ENCODE peak calls at places on chromosomes 16 and 17, in eight cellular contexts. V is psoas muscle; I is cardiac fibroblast; L is gastrocnemius medialis; A is CD4-positive, alpha-beta T cell; Z is lung; K is HFFc6; P is lower leg skin. T is an unnamed sample.

GRCh38 chr16:49637511-49637910 is 218.4 kb downstream of the ZNF423 start:
- DNase-seq in K (no peak), I (no peak), A (no peak), P (no peak), V (peak), Z (no peak), L (no peak), T (no peak)

GRCh38 chr17:75261336-75262111 is at the start of the genes GGA3 and MRPS7:
- DNase-seq in V (peak), A (peak), P (peak), K (peak), I (peak), L (peak), Z (peak), T (peak)

GRCh38 chr16:68884867-68885266 is 41.5 kb downstream of the TANGO6 start:
- DNase-seq in P (no peak), K (no peak), Z (no peak), L (no peak), I (no peak), V (no peak), A (no peak), T (no peak)

GRCh38 chr16:47787695-47788094 is 326.6 kb downstream of the PHKB start:
- DNase-seq in Z (no peak), K (no peak), L (no peak), V (no peak), P (no peak), A (no peak), I (peak), T (no peak)

GRCh38 chr17:38967290-38967738 is at the start of gene FBXO47:
- DNase-seq in V (peak), P (peak), L (peak), A (peak), Z (peak), K (no peak), I (peak), T (peak)

GRCh38 chr17:74512624-74513084 is 18.6 kb downstream of the CD300LB start:
- DNase-seq in L (peak), K (peak), P (peak), Z (no peak), A (no peak), I (peak), V (no peak), T (peak)

GRCh38 chr17:83133302-83134121 is 54.1 kb downstream of the METRNL start:
- DNase-seq in V (peak), P (peak), A (no peak), K (peak), L (no peak), Z (no peak), I (no peak), T (no peak)

GRCh38 chr17:63946440-63947363 is 14.6 kb upstream of the CD79B start:
- DNase-seq in L (no peak), V (peak), K (no peak), I (peak), P (no peak), A (peak), Z (peak), T (no peak)

GRCh38 chr16:51071326-51071725 is 79.7 kb downstream of the SALL1 start:
- DNase-seq in Z (no peak), P (peak), V (no peak), K (no peak), L (no peak), I (no peak), A (no peak), T (no peak)

GRCh38 chr16:29961127-29961478 is 776 bp upstream of the TMEM219 start:
- DNase-seq in Z (no peak), P (no peak), A (no peak), K (no peak), I (no peak), V (no peak), L (no peak), T (no peak)

GRCh38 chr17:74101527-74101926 is 102.0 kb upstream of the RPL38 start:
- DNase-seq in I (no peak), V (no peak), K (no peak), Z (no peak), L (no peak), P (no peak), A (no peak), T (no peak)

GRCh38 chr16:29714972-29715371 is 30.8 kb downstream of the C16orf54 start:
- DNase-seq in V (no peak), I (no peak), P (no peak), Z (no peak), A (no peak), L (no peak), K (no peak), T (no peak)

GRCh38 chr17:30112794-30113193 is 3.8 kb upstream of the NSRP1 start:
- DNase-seq in L (no peak), V (no peak), P (no peak), I (no peak), K (no peak), A (no peak), Z (no peak), T (no peak)

GRCh38 chr17:7380855-7381683 is at the start of gene TNK1:
- DNase-seq in L (no peak), I (no peak), K (no peak), P (peak), V (peak), Z (peak), A (no peak), T (no peak)

GRCh38 chr16:79278506-79278905 is 322.0 kb downstream of the MAF start:
- DNase-seq in V (no peak), L (no peak), Z (no peak), P (no peak), K (no peak), I (no peak), A (peak), T (no peak)

GRCh38 chr17:57356153-57356721 is 99.9 kb downstream of the MSI2 start:
- DNase-seq in A (no peak), V (no peak), L (no peak), K (no peak), I (no peak), Z (no peak), P (no peak), T (no peak)

GRCh38 chr16:57283956-57284205 is 591 bp downstream of the PLLP start:
- DNase-seq in I (no peak), K (no peak), A (no peak), L (no peak), Z (no peak), V (no peak), P (no peak), T (no peak)

GRCh38 chr17:791807-792206 is 9.7 kb downstream of the MRM3 start:
- DNase-seq in K (no peak), Z (no peak), I (no peak), A (no peak), P (no peak), L (peak), V (peak), T (no peak)

GRCh38 chr17:20059728-20060188 is 50.6 kb downstream of the SPECC1 start:
- DNase-seq in L (no peak), P (no peak), I (peak), K (peak), V (no peak), Z (no peak), A (no peak), T (no peak)

GRCh38 chr16:86901483-86901882 is 323.1 kb downstream of the FOXL1 start:
- DNase-seq in I (peak), V (no peak), Z (no peak), P (no peak), L (no peak), A (no peak), K (no peak), T (no peak)

GRCh38 chr17:78974635-78975591 is 4.8 kb downstream of the LGALS3BP start:
- DNase-seq in I (peak), L (peak), V (peak), Z (peak), K (peak), A (no peak), P (peak), T (peak)

GRCh38 chr17:29027521-29027920 is 15.4 kb upstream of the PIPOX start:
- DNase-seq in K (no peak), L (no peak), A (no peak), Z (no peak), P (no peak), V (no peak), I (no peak), T (no peak)

GRCh38 chr17:79612468-79613194 is 1.8 kb upstream of the RBFOX3 start:
- DNase-seq in Z (no peak), L (no peak), K (no peak), A (no peak), I (peak), P (no peak), V (no peak), T (no peak)

GRCh38 chr17:58322581-58323419 is 5.8 kb downstream of the TSPOAP1 start:
- DNase-seq in V (peak), P (no peak), L (no peak), K (no peak), I (no peak), Z (no peak), A (no peak), T (no peak)

GRCh38 chr17:39001703-39002637 is 34.8 kb upstream of the FBXO47 start:
- DNase-seq in A (no peak), V (peak), P (peak), I (peak), Z (peak), L (peak), K (peak), T (peak)

GRCh38 chr16:87740909-87741424 is 24.8 kb downstream of the KLHDC4 start:
- DNase-seq in P (no peak), I (no peak), K (no peak), V (no peak), Z (no peak), L (no peak), A (no peak), T (peak)

GRCh38 chr16:457732-458400 is 32.4 kb downstream of the RAB11FIP3 start:
- DNase-seq in L (no peak), K (no peak), A (no peak), P (no peak), Z (peak), I (peak), V (no peak), T (no peak)

GRCh38 chr16:11053916-11054460 is 109.6 kb downstream of the CLEC16A start:
- DNase-seq in P (no peak), Z (no peak), K (no peak), L (no peak), V (no peak), I (no peak), A (no peak), T (no peak)

GRCh38 chr17:9576521-9577401 is at the start of gene CFAP52:
- DNase-seq in K (peak), A (peak), Z (peak), L (peak), I (peak), P (peak), V (peak), T (no peak)

GRCh38 chr16:81212830-81213465 is 25.5 kb upstream of the BCO1 start:
- DNase-seq in V (no peak), I (no peak), A (no peak), K (no peak), Z (no peak), L (no peak), P (no peak), T (no peak)

GRCh38 chr16:81216114-81216513 is 22.4 kb upstream of the BCO1 start:
- DNase-seq in K (no peak), Z (no peak), L (no peak), I (no peak), V (no peak), A (no peak), P (no peak), T (no peak)

GRCh38 chr16:81216706-81217105 is 21.8 kb upstream of the BCO1 start:
- DNase-seq in I (no peak), V (no peak), P (no peak), Z (no peak), A (no peak), L (no peak), K (no peak), T (no peak)

GRCh38 chr16:81210807-81211206 is 27.7 kb upstream of the BCO1 start:
- DNase-seq in I (peak), K (no peak), V (no peak), P (no peak), Z (no peak), L (no peak), A (no peak), T (no peak)

GRCh38 chr16:81214745-81215166 is 23.7 kb upstream of the BCO1 start:
- DNase-seq in V (no peak), K (no peak), Z (no peak), L (no peak), I (peak), P (no peak), A (no peak), T (no peak)
- TF ChIP-seq CTCF in V (no peak), K (peak), Z (no peak), L (no peak), I (peak), P (no peak), A (no peak), T (peak)

GRCh38 chr16:15044286-15044685 is 11.6 kb downstream of the NTAN1 start:
- DNase-seq in I (no peak), P (no peak), K (no peak), A (no peak), Z (no peak), V (no peak), L (no peak), T (no peak)

GRCh38 chr16:15043344-15043743 is 12.5 kb downstream of the NTAN1 start:
- DNase-seq in L (no peak), P (no peak), V (no peak), I (no peak), Z (no peak), A (no peak), K (no peak), T (no peak)

GRCh38 chr16:15037745-15038144 is 18.1 kb downstream of the NTAN1 start:
- DNase-seq in I (no peak), P (no peak), L (no peak), A (no peak), Z (no peak), K (no peak), V (no peak), T (no peak)

GRCh38 chr16:15038689-15039088 is 17.2 kb downstream of the NTAN1 start:
- DNase-seq in L (no peak), P (no peak), I (no peak), Z (no peak), K (no peak), A (no peak), V (no peak), T (no peak)

GRCh38 chr16:15041260-15042011 is 14.4 kb downstream of the NTAN1 start:
- DNase-seq in K (no peak), A (no peak), I (peak), P (peak), L (peak), Z (peak), V (peak), T (peak)
- TF ChIP-seq CTCF in K (no peak), A (no peak), I (peak), P (no peak), L (no peak), Z (no peak), V (no peak), T (peak)

GRCh38 chr16:74034862-74035261 is 261.8 kb upstream of the PSMD7 start:
- DNase-seq in P (no peak), I (peak), K (no peak), V (no peak), A (no peak), L (no peak), Z (no peak), T (no peak)
- TF ChIP-seq CTCF in P (no peak), I (peak), K (peak), V (peak), A (no peak), L (no peak), Z (no peak), T (peak)

GRCh38 chr16:54460254-54460860 is 173.8 kb upstream of the IRX3 start:
- DNase-seq in Z (no peak), K (no peak), I (no peak), V (no peak), L (no peak), P (no peak), A (no peak), T (no peak)
- TF ChIP-seq CTCF in Z (no peak), K (no peak), I (no peak), V (no peak), L (no peak), P (no peak), A (no peak), T (no peak)

GRCh38 chr17:51588063-51588462 is 327.7 kb downstream of the UTP18 start:
- DNase-seq in Z (no peak), K (no peak), I (no peak), P (no peak), V (no peak), L (no peak), A (no peak), T (no peak)

GRCh38 chr17:51590071-51590470 is 329.7 kb downstream of the UTP18 start:
- DNase-seq in K (no peak), Z (no peak), V (no peak), I (no peak), L (no peak), P (no peak), A (no peak), T (no peak)

GRCh38 chr17:51580869-51581268 is 320.5 kb downstream of the UTP18 start:
- DNase-seq in P (no peak), Z (no peak), L (no peak), I (no peak), V (no peak), K (no peak), A (no peak), T (no peak)

DNA sequence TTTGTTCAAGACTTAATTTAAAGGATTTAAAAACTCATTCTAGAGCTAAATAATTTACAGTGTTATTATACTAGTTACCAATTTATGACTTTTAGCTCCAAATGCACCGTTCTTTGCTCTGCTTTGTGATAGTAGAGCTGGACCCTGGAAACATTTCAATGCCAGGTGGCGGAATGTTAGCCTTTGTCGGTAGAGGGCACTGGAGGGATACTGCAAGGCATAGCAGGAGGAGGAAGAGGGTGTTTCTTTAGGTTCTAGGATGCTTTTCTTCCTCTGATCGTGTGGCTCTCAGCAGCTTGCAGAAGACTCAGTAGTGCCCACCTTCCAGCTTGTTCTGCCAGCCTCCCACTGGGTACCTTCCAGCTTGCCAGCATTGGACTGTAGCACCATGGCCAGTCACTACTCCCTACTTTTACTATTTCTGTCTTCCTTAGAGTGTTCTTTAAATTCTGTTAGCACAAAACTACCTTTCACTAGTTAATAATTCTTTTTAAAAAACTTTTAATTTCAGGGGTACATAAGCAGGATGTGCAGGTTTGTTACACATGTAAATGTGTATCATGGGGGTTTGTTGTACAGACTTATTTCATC is 325.3 kb downstream of the UTP18 start:
- DNase-seq in I (no peak), V (no peak), A (no peak), P (no peak), L (peak), K (no peak), Z (no peak), T (no peak)
- TF ChIP-seq CTCF in I (peak), V (peak), A (no peak), P (no peak), L (peak), K (peak), Z (no peak), T (no peak)

DNA sequence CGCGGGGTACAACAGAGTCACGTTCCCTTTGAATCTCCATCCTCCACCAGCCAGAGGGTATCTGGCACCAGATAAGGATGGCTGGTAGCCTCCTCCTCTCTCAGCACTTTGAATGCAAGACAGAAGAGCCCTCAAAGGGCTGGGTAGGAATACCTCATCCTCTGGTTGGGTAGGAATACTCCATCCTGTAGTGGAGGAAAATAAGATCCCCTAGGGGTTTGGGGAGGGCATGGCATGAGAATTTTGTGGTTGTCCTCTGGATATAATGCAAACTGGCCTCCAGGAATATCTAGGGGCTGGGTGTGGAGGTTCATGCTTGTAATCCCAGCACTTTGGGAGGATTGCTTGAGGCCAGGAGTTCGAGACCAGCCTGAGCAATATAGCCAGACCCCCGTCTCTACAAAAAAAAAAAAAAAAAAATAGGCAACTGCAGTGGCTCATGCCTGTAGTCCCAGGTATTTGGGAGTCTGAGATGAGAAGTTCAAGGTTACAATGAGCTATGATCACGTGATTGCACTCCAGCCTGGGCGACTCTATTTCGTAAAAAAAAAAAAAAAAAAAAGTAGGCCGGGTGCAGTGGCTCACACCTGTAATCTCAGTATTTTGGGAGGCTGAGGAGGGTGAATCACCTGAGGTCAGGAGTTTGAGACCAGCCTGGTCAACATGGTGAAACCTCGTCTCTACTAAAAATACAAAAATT is 2.7 kb downstream of the IGFBP4 start:
- DNase-seq in P (no peak), Z (no peak), L (no peak), K (no peak), V (no peak), A (no peak), I (peak), T (no peak)
- TF ChIP-seq CTCF in P (no peak), Z (no peak), L (no peak), K (peak), V (no peak), A (no peak), I (peak), T (peak)

GRCh38 chr17:2566056-2566455 is 27.4 kb upstream of the PAFAH1B1 start:
- DNase-seq in V (no peak), Z (no peak), I (no peak), A (no peak), K (no peak), P (no peak), L (no peak), T (no peak)

DNA sequence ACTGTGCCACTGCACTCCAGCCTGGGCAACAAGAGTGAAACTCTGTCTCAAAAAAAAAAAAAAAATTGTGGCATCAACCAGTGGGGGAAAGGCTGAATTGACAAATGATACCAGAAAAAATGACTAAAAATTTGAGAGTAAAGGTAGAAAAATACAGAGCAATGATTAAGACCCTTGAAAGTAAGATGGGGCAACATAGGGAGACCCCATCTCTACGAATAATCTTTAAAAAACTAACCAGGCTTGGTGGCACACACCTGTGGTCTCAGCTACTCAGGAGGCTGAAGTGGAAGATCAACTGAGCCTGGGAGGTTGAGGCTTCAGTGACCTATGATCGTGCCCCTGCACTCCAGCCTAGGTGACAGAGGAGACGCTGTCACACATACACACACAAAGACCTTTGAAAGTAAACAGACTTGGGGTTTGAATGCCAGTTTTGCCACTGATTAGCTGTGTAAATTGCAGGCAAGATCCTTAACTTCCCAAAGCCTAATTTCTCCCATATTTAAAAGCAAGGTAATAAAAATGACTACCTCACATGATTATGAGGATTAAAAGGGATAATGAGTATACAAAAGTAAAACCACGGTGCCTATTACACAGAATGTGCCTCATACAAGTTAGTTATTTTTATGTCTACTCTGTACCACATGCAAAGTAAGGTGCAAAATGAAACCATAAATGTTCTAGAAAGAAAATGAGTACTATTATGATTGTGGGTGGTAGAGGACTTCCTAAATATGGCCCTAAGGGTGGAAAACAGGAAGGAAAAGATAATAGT is 21.7 kb upstream of the PAFAH1B1 start:
- DNase-seq in I (no peak), Z (no peak), P (no peak), K (no peak), V (no peak), L (no peak), A (no peak), T (no peak)
- TF ChIP-seq CTCF in I (no peak), Z (no peak), P (no peak), K (no peak), V (no peak), L (no peak), A (no peak), T (no peak)